ENCODE peak calls at places on chromosome 10, in seven cellular contexts. Q is Peyer's patch; K is cardiac muscle cell; B is gastrocnemius medialis; A is neural progenitor cell; C is naive thymus-derived CD4-positive, alpha-beta T cell; T is GM23338. U is an unnamed sample. For H3K4me1, the result is how much of the 10 kb centered on the place peaks cover.

GRCh38 chr10:22615819-22616499 is 98.4 kb downstream of the PIP4K2A start:
- DNase-seq in Q (peak), K (no peak), B (peak), A (no peak), C (no peak), T (no peak), U (no peak)

GRCh38 chr10:3484306-3485187 is 300.5 kb downstream of the KLF6 start:
- DNase-seq in Q (no peak), K (peak), B (no peak), A (no peak), C (no peak), T (no peak), U (no peak)

GRCh38 chr10:90798482-90798881 is 59.4 kb downstream of the HTR7 start:
- DNase-seq in Q (no peak), K (no peak), B (no peak), A (no peak), C (no peak), T (no peak), U (no peak)

GRCh38 chr10:59959619-59960018 is 53.3 kb upstream of the CCDC6 start:
- DNase-seq in Q (no peak), K (no peak), B (no peak), A (no peak), C (no peak), T (no peak), U (no peak)

GRCh38 chr10:80535671-80536360 is 1.9 kb upstream of the SH2D4B start:
- DNase-seq in Q (peak), K (no peak), B (peak), A (peak), C (peak), T (peak), U (no peak)

GRCh38 chr10:131841131-131841661 is 59.6 kb upstream of the PPP2R2D start:
- DNase-seq in Q (peak), K (peak), B (no peak), A (no peak), C (no peak), T (no peak), U (no peak)

GRCh38 chr10:121900443-121901174 is 27.2 kb downstream of the ATE1 start:
- DNase-seq in Q (no peak), K (peak), B (no peak), A (peak), C (peak), T (peak), U (peak)

GRCh38 chr10:10911471-10911921 is 106.2 kb upstream of the CELF2 start:
- DNase-seq in Q (peak), K (peak), B (peak), A (peak), C (no peak), T (peak), U (no peak)

GRCh38 chr10:314381-314780 is 179.1 kb downstream of the ZMYND11 start:
- DNase-seq in Q (no peak), K (no peak), B (no peak), A (no peak), C (no peak), T (peak), U (no peak)

GRCh38 chr10:62817763-62818425 is 1.7 kb upstream of the EGR2 start:
- DNase-seq in Q (peak), K (peak), B (peak), A (peak), C (peak), T (peak), U (peak)

GRCh38 chr10:33248638-33249037 is 85.8 kb downstream of the NRP1 start:
- DNase-seq in Q (no peak), K (no peak), B (no peak), A (no peak), C (peak), T (no peak), U (no peak)

GRCh38 chr10:113113241-113113640 is 163.2 kb downstream of the TCF7L2 start:
- DNase-seq in Q (no peak), K (no peak), B (no peak), A (no peak), C (no peak), T (no peak), U (no peak)

GRCh38 chr10:45470098-45471012 is 96.3 kb downstream of the ALOX5 start:
- DNase-seq in Q (no peak), K (peak), B (no peak), A (no peak), C (peak), T (peak), U (no peak)

GRCh38 chr10:1475095-1475583 is 262.2 kb downstream of the ADARB2 start:
- DNase-seq in Q (no peak), K (no peak), B (no peak), A (no peak), C (no peak), T (no peak), U (no peak)

GRCh38 chr10:92309273-92309672 is 18.3 kb downstream of the MARCHF5 start:
- DNase-seq in Q (no peak), K (no peak), B (no peak), A (no peak), C (no peak), T (no peak), U (no peak)

GRCh38 chr10:77532068-77532467 is 105.5 kb downstream of the KCNMA1 start:
- DNase-seq in Q (no peak), K (no peak), B (peak), A (no peak), C (no peak), T (no peak), U (no peak)

GRCh38 chr10:5902511-5903274 is 12.7 kb downstream of the FBH1 start:
- DNase-seq in Q (no peak), K (no peak), B (no peak), A (no peak), C (no peak), T (no peak), U (no peak)

GRCh38 chr10:117532451-117533107 is 10.0 kb upstream of the EMX2 start:
- DNase-seq in Q (peak), K (no peak), B (no peak), A (peak), C (no peak), T (peak), U (no peak)

GRCh38 chr10:19847321-19847720 is 31.1 kb downstream of the PLXDC2 start:
- DNase-seq in Q (no peak), K (no peak), B (no peak), A (no peak), C (no peak), T (peak), U (no peak)

GRCh38 chr10:84908491-84908890 is 580.1 kb downstream of the CCSER2 start:
- DNase-seq in Q (no peak), K (no peak), B (no peak), A (no peak), C (no peak), T (no peak), U (no peak)

GRCh38 chr10:100811752-100812750 is 66.7 kb downstream of the PAX2 start:
- DNase-seq in Q (no peak), K (no peak), B (no peak), A (no peak), C (no peak), T (no peak), U (no peak)

GRCh38 chr10:132920101-132920925 is 22.1 kb downstream of the CFAP46 start:
- DNase-seq in Q (no peak), K (no peak), B (no peak), A (no peak), C (no peak), T (no peak), U (no peak)

GRCh38 chr10:22259280-22259679 is 41.5 kb upstream of the EBLN1 start:
- DNase-seq in Q (no peak), K (no peak), B (no peak), A (peak), C (no peak), T (peak), U (no peak)

GRCh38 chr10:86545097-86545496 is 23.5 kb upstream of the WAPL start:
- DNase-seq in Q (no peak), K (no peak), B (no peak), A (no peak), C (no peak), T (no peak), U (no peak)

GRCh38 chr10:98225000-98225399 is 43.0 kb downstream of the LOXL4 start:
- DNase-seq in Q (no peak), K (no peak), B (no peak), A (no peak), C (no peak), T (no peak), U (no peak)

GRCh38 chr10:116431598-116431997 is 4.0 kb downstream of the PNLIPRP3 start:
- DNase-seq in Q (no peak), K (no peak), B (no peak), A (no peak), C (no peak), T (peak), U (no peak)

GRCh38 chr10:79400567-79401004 is 44.8 kb downstream of the ZCCHC24 start:
- DNase-seq in Q (no peak), K (peak), B (peak), A (peak), C (no peak), T (peak), U (peak)

GRCh38 chr10:16597656-16598055 is 76.0 kb upstream of the C1QL3 start:
- DNase-seq in Q (no peak), K (no peak), B (no peak), A (peak), C (no peak), T (no peak), U (peak)

GRCh38 chr10:3226960-3227724 is 54.6 kb upstream of the PITRM1 start:
- DNase-seq in Q (no peak), K (no peak), B (no peak), A (no peak), C (no peak), T (no peak), U (no peak)

GRCh38 chr10:33365871-33366411 is 31.5 kb upstream of the NRP1 start:
- DNase-seq in Q (no peak), K (no peak), B (no peak), A (no peak), C (no peak), T (no peak), U (no peak)

GRCh38 chr10:129756912-129757861 is 206.9 kb downstream of the EBF3 start:
- DNase-seq in Q (peak), K (no peak), B (no peak), A (no peak), C (no peak), T (no peak), U (no peak)

GRCh38 chr10:89466599-89467035 is 52.2 kb downstream of the IFIT5 start:
- DNase-seq in Q (no peak), K (peak), B (no peak), A (peak), C (no peak), T (peak), U (peak)

GRCh38 chr10:32256613-32257437 is 90.1 kb downstream of the EPC1 start:
- DNase-seq in Q (peak), K (peak), B (peak), A (peak), C (peak), T (peak), U (peak)

GRCh38 chr10:106519376-106520035 is 645.0 kb downstream of the SORCS1 start:
- DNase-seq in Q (no peak), K (peak), B (no peak), A (no peak), C (no peak), T (no peak), U (no peak)

GRCh38 chr10:13990918-13991317 is 339.8 kb downstream of the FRMD4A start:
- DNase-seq in Q (no peak), K (no peak), B (no peak), A (no peak), C (no peak), T (no peak), U (no peak)

GRCh38 chr10:28179006-28179405 is 123.9 kb downstream of the MPP7 start:
- DNase-seq in Q (no peak), K (no peak), B (no peak), A (no peak), C (no peak), T (no peak), U (no peak)

GRCh38 chr10:28180654-28181053 is 122.2 kb downstream of the MPP7 start:
- DNase-seq in Q (no peak), K (no peak), B (no peak), A (no peak), C (no peak), T (no peak), U (no peak)

GRCh38 chr10:28177944-28178637 is 124.8 kb downstream of the MPP7 start:
- DNase-seq in Q (no peak), K (no peak), B (no peak), A (no peak), C (peak), T (no peak), U (no peak)

GRCh38 chr10:28181478-28182096 is 121.3 kb downstream of the MPP7 start:
- DNase-seq in Q (no peak), K (no peak), B (no peak), A (no peak), C (no peak), T (no peak), U (no peak)

DNA sequence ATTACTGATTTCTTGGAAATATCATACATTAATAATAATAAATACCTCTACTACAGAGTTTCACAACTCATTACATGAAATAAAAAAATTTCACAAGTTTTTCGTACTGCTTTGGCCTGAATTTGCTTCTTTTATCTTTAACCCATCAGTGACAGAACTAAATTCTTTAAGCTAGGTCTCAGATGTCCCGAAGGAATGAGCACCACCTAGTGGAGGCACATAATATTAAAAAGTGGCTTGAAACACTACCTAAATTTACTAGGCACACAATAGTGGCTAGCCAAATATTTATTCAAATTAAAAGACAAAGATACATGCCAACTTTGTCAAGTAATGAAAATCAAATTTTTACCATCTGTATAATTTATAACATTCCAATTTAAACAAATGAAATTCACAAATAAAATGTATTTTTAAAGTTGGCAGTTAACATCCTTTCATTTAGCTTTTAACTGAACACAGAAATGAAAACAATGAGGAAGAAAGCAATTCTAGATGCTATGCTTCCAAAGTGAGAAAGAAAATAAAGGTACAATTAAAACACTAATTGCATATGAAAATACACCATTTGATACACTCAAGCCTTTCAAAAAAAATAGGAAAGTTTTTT is 123.3 kb downstream of the MPP7 start:
- DNase-seq in Q (no peak), K (peak), B (no peak), A (peak), C (peak), T (peak), U (peak)
- H3K4me3 ChIP-seq in Q (no peak), K (no peak), B (no peak), A (no peak), C (no peak), T (no peak), U (no peak)

GRCh38 chr10:124084693-124085092 is 8.7 kb downstream of the CHST15 start:
- DNase-seq in Q (no peak), K (no peak), B (no peak), A (no peak), C (no peak), T (no peak), U (no peak)
- H3K4me1 ChIP-seq in Q (under half), K (under half), B (under half), A (under half), C (under half), T (under half), U (under half)

GRCh38 chr10:49608925-49609282 is 1.2 kb upstream of the SLC18A3 start:
- DNase-seq in Q (peak), K (no peak), B (no peak), A (peak), C (no peak), T (peak), U (no peak)

GRCh38 chr10:49609283-49610014 is 661 bp upstream of the SLC18A3 start:
- DNase-seq in Q (peak), K (peak), B (no peak), A (peak), C (no peak), T (peak), U (no peak)

GRCh38 chr10:49610735-49611165 is 640 bp downstream of the SLC18A3 start:
- DNase-seq in Q (peak), K (peak), B (no peak), A (no peak), C (no peak), T (no peak), U (no peak)

GRCh38 chr10:49611166-49611814 is 1.2 kb downstream of the SLC18A3 start:
- DNase-seq in Q (peak), K (no peak), B (no peak), A (peak), C (no peak), T (peak), U (no peak)

DNA sequence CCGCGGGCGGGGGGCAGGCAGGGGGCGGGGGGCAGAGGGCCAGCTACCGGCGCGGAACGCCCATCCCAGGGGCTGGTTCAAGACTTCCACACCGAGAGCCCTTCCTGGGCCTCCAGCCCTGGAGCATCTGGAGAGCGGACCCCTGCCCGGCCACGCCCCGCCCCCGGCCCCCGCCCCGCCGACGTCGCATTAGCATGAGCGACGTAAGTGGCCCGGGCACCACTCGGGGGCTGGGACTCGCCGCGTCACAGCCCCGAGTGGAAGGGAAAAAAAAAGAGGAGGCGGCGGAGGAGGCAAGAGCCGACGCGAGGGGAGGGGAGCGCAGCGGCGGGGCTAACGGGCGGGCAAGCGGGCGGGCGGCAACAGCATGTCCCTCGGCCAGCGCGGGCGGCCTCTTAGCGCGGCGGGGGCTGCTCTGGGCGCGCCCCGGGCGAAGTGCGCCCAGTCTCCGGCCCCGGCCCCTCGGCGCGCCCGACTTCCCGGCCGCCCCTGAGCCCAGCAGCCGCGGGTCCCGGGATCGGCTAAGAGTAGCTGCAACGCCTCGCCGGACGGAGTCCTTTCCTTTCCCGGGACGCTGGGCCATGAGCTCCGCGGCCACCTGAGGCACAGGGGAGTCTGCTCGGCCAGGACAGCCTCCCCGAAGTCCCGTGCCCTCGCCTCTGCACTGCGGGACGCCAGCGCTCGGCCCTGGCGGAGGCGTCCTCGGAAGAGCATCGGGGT is at the start of gene SLC18A3:
- DNase-seq in Q (peak), K (peak), B (no peak), A (peak), C (no peak), T (peak), U (no peak)
- H3K4me3 ChIP-seq in Q (no peak), K (peak), B (peak), A (peak), C (no peak), T (peak), U (no peak)

DNA sequence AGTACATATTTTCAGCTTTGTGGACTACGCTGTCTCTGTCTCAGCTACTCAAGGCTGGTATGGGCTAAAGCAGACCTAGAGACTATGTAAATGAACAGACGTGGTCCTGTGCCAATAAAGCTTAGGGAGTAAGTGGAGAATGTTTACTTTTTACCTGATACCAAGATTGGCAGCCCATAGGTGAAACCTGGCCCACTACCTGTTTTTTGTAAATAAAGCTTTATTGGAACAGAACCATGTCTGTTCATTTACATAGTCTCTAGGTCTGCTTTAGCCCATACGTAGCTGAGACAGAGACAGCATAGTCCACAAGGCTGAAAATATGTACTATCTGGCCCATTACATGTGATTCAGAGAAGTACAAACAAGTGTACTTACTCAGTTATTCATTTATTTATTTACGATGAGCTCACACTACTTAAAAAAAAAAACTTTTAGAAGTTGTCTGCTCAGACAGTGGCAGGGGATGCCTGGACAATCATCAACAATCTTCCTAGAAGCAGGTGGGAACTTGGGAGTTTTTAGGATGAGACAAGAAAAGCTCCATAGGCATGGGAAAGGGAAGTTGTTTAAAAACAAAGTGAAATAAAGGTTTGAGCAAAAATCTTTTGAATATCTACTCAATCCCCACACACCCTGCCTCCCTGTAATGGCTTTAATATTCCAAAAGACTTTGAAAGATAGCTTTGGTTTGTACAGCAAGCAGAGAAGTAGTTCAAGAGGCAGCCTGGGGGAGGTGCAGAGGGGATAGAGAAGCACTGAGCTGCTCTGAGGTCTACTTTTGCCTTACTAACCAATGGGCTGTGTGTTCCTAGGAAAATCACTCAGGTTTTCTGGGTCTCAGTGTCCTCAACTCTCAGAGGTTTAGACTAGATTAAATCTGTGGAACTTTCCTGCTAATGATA is 114.4 kb upstream of the AFAP1L2 start:
- DNase-seq in Q (no peak), K (no peak), B (no peak), A (no peak), C (no peak), T (no peak), U (no peak)
- H3K4me1 ChIP-seq in Q (under half), K (half or more), B (under half), A (half or more), C (under half), T (under half), U (under half)

GRCh38 chr10:21160116-21160515 is 263.0 kb upstream of the NEBL start:
- DNase-seq in Q (no peak), K (no peak), B (no peak), A (no peak), C (no peak), T (no peak), U (no peak)
- H3K4me3 ChIP-seq in Q (no peak), K (no peak), B (no peak), A (no peak), C (no peak), T (no peak), U (no peak)

GRCh38 chr10:4541292-4541691 is 284.7 kb upstream of the AKR1E2 start:
- DNase-seq in Q (no peak), K (no peak), B (no peak), A (no peak), C (no peak), T (no peak), U (no peak)
- H3K4me1 ChIP-seq in Q (under half), K (under half), B (under half), A (under half), C (under half), T (under half), U (under half)

U was measured in HAP-1.